ENCODE peak calls at places on chromosomes 11 and 22, in five cellular contexts. A, W, L, G and P are unnamed samples.
A peak's percentile ranks its signal among the peaks of the same experiment; 100 is the strongest.

GRCh38 chr22:24303007-24303406 is 32.4 kb downstream of the SPECC1L start:
- DNase-seq in G (no peak), A (no peak), L (no peak), W (no peak), P (peak; percentile 18)

GRCh38 chr11:60981515-60981914 is 10.0 kb downstream of the CD6 start:
- DNase-seq in G (no peak), A (no peak), W (no peak), L (no peak), P (no peak)

GRCh38 chr11:134340354-134340964 is 8.7 kb downstream of the GLB1L2 start:
- DNase-seq in G (no peak), W (no peak), A (peak; percentile 4), L (no peak), P (no peak)

GRCh38 chr11:83156996-83157754 is at the start of gene PCF11:
- DNase-seq in W (no peak), G (no peak), L (peak; percentile 99), A (no peak), P (no peak)

GRCh38 chr11:122038543-122038942 is 77.5 kb downstream of the BLID start:
- DNase-seq in W (no peak), L (no peak), G (peak; percentile 96), A (no peak), P (no peak)

GRCh38 chr11:22539851-22540376 is 85.7 kb downstream of the FANCF start:
- DNase-seq in G (peak; percentile 43), A (no peak), W (no peak), L (no peak), P (no peak)

GRCh38 chr22:50208939-50209892 is 8.4 kb downstream of the SELENOO start:
- DNase-seq in A (no peak), G (no peak), W (no peak), L (no peak), P (no peak)

GRCh38 chr11:61270354-61271070 is 24.6 kb downstream of the VWCE start:
- DNase-seq in G (peak; percentile 41), L (no peak), W (no peak), A (no peak), P (no peak)

GRCh38 chr22:31393890-31394289 is 5.5 kb upstream of the DRG1 start:
- DNase-seq in W (no peak), L (no peak), G (no peak), A (no peak), P (no peak)

GRCh38 chr11:6572215-6572614 is 31.2 kb downstream of the RRP8 start:
- DNase-seq in G (peak; percentile 93), L (no peak), W (no peak), A (no peak), P (no peak)

GRCh38 chr22:39017596-39018365 is 3.1 kb upstream of the APOBEC3D start:
- DNase-seq in A (no peak), L (no peak), G (no peak), W (no peak), P (no peak)

GRCh38 chr11:118918686-118919280 is 6.9 kb downstream of the BCL9L start:
- DNase-seq in G (peak; percentile 58), A (no peak), W (no peak), L (no peak), P (no peak)

GRCh38 chr11:132784441-132784840 is 747.9 kb downstream of the OPCML start:
- DNase-seq in G (peak; percentile 76), L (no peak), A (no peak), W (no peak), P (no peak)

GRCh38 chr11:121533556-121534050 is 80.8 kb upstream of the SORL1-AS1 start:
- DNase-seq in W (no peak), L (no peak), G (no peak), A (no peak), P (no peak)

GRCh38 chr22:50396751-50397370 is 53.7 kb downstream of the PPP6R2 start:
- DNase-seq in G (no peak), A (no peak), L (no peak), W (no peak), P (no peak)

GRCh38 chr22:30202531-30203006 is 44.0 kb downstream of the LIF start:
- DNase-seq in A (peak; percentile 81), G (peak; percentile 74), L (no peak), W (peak; percentile 81), P (peak; percentile 58)

GRCh38 chr22:30204742-30205111 is 41.8 kb downstream of the LIF start:
- DNase-seq in A (peak; percentile 56), L (no peak), W (peak; percentile 59), G (peak; percentile 62), P (no peak)

GRCh38 chr22:30204015-30204741 is 42.4 kb downstream of the LIF start:
- DNase-seq in W (peak; percentile 17), G (no peak), A (no peak), L (no peak), P (no peak)

GRCh38 chr22:30206964-30207363 is 39.6 kb downstream of the LIF start:
- DNase-seq in G (peak; percentile 99), A (no peak), W (peak; percentile 35), L (no peak), P (peak; percentile 48)

DNA sequence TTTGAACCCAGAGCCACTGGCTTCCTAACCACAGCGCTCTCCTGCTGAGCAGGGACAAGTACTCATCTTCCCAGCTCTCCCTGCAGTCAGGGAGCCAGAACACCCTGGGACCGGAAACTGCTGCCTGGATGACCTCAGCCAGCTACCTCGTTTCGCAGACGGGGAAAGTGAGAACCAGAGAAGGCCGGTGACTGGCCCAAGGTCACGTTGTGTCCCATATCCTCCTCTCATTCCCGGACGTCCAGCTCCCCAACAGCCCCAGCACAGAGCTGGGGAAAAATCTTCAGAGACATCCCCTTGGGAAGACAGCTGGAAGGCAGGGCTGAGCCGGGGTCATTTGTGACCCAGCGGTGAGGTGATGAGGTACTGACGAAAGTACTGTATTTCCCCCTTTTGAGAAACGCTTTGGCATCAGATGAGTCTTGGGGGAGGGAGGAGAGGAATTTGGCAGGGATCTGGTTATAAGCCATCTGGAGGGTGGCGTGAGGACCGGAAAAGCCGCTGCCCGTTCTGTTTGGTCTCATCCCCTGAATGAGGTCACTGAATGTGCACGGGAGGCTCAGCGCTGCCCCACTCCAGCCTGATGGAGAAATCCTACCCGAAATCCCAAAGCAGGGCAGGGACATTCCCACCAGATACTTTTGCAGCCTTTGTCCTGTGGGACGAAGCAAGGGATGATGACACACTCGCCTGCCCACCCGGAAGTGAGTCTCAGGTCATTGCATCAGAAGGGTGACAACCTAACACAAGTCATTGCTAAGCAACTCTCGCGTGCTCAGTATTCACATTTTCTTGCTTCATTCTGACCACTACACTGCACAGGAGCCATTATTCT is 41.1 kb downstream of the LIF start:
- DNase-seq in W (peak; percentile 25), L (peak; percentile 49), A (no peak), G (peak; percentile 95), P (no peak)
- H3K4me1 ChIP-seq in W (peaks cover 48% of the 10 kb centered on the region), L (peaks cover 31% of the 10 kb centered on the region), A (peaks cover 4% of the 10 kb centered on the region), G (peaks cover 43% of the 10 kb centered on the region), P (peaks cover 38% of the 10 kb centered on the region)

DNA sequence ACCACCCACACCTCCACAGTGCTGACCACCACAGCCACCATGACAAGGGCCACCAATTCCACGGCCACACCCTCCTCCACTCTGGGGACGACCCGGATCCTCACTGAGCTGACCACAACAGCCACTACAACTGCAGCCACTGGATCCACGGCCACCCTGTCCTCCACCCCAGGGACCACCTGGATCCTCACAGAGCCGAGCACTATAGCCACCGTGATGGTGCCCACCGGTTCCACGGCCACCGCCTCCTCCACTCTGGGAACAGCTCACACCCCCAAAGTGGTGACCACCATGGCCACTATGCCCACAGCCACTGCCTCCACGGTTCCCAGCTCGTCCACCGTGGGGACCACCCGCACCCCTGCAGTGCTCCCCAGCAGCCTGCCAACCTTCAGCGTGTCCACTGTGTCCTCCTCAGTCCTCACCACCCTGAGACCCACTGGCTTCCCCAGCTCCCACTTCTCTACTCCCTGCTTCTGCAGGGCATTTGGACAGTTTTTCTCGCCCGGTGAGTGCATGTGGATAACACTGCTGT is 28.4 kb downstream of the MUC5B start:
- DNase-seq in A (no peak), G (no peak), L (no peak), W (no peak), P (no peak)
- H3K9me3 ChIP-seq in A (no peaks in the 10 kb centered on the region), G (no peaks in the 10 kb centered on the region), L (no peaks in the 10 kb centered on the region), W (no peaks in the 10 kb centered on the region), P (no peaks in the 10 kb centered on the region)

DNA sequence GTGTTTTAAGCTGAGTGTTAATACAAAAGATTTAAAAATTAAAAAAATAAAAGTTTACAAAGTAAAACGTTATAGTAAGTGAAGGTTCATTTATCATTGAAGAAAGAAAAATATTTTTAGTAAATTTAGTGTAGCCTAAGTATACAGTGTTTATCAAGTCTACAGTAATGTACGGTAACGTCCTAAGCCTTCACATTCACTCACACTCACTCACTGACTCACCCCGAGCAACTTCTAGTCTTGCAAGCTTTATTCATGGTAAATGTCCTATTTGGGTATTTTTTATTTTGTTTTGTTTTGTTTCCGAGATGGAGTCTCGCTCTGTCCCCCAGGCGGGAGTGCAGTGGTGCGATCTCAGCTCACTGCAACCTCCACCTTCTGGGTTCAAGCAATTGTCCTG is 8.8 kb downstream of the CASTOR1 start:
- DNase-seq in G (peak; percentile 42), W (no peak), L (no peak), A (no peak), P (no peak)
- H3K4me1 ChIP-seq in G (peaks cover 2% of the 10 kb centered on the region), W (peaks cover 5% of the 10 kb centered on the region), L (peaks cover 16% of the 10 kb centered on the region), A (no peaks in the 10 kb centered on the region), P (no peaks in the 10 kb centered on the region)

GRCh38 chr22:46871826-46872225 is 109.4 kb downstream of the TBC1D22A start:
- DNase-seq in A (no peak), G (no peak), W (no peak), L (no peak), P (no peak)
- H3K9me3 ChIP-seq in A (no peaks in the 10 kb centered on the region), G (no peaks in the 10 kb centered on the region), W (no peaks in the 10 kb centered on the region), L (peaks cover 37% of the 10 kb centered on the region), P (no peaks in the 10 kb centered on the region)

GRCh38 chr11:26947379-26947844 is 46.5 kb upstream of the FIBIN start:
- DNase-seq in G (peak; percentile 100), W (no peak), L (no peak), A (peak; percentile 43), P (peak; percentile 15)
- H3K4me1 ChIP-seq in G (peaks cover 13% of the 10 kb centered on the region), W (peaks cover 4% of the 10 kb centered on the region), L (peaks cover 3% of the 10 kb centered on the region), A (no peaks in the 10 kb centered on the region), P (no peaks in the 10 kb centered on the region)

DNA sequence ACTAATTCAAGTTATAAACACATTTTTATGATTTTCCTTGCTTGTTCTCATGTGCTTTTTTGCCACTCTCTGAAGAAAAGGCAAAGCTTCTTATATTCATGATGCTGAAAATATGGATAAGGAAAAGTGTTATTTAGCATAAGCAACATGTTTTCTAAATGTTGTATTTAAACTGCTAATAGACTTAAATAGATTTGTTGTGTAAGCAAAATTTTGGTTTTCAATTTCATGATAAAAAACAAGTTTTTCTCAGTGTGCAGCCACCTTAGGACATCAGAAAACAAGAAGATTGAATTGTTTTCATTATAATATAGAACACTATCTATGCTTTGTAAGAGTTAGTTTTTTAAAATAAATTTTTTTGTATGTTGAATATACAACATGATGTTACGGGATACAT is 2.3 kb downstream of the OR4A16 start:
- DNase-seq in A (no peak), G (no peak), L (no peak), W (no peak), P (no peak)
- H3K9me3 ChIP-seq in A (no peaks in the 10 kb centered on the region), G (no peaks in the 10 kb centered on the region), L (peaks cover 9% of the 10 kb centered on the region), W (peaks cover 17% of the 10 kb centered on the region), P (no peaks in the 10 kb centered on the region)